ENCODE peak calls at places on chromosome 1, in nine cellular contexts. Y is ascending aorta; R is coronary artery; F is OCI-LY7; C is adrenal gland; M is tibial nerve; X is hepatocyte; L is effector memory CD4-positive, alpha-beta T cell; T is kidney. V is an unnamed sample.

GRCh38 chr1:214650664-214651063 is 47.7 kb downstream of the CENPF start:
- DNase-seq in Y (no peak), R (no peak), F (no peak), C (no peak), M (no peak), X (no peak), L (no peak), T (no peak), V (no peak)

GRCh38 chr1:243525085-243525487 is 269.2 kb downstream of the SDCCAG8 start:
- DNase-seq in Y (no peak), R (no peak), F (no peak), C (no peak), M (no peak), X (no peak), L (no peak), T (no peak), V (no peak)

GRCh38 chr1:164559342-164560070 is 522 bp downstream of the PBX1 start:
- DNase-seq in Y (no peak), R (peak), F (no peak), C (peak), M (no peak), X (peak), L (no peak), T (peak), V (no peak)

GRCh38 chr1:7566417-7567375 is 204.4 kb upstream of the VAMP3 start:
- DNase-seq in Y (no peak), R (no peak), F (no peak), C (no peak), M (no peak), X (no peak), L (no peak), T (peak), V (peak)

GRCh38 chr1:87956072-87956471 is 627.4 kb downstream of the LMO4 start:
- DNase-seq in Y (peak), R (peak), F (no peak), C (no peak), M (no peak), X (peak), L (no peak), T (no peak), V (peak)

GRCh38 chr1:232594018-232594502 is 35.9 kb downstream of the SIPA1L2 start:
- DNase-seq in Y (no peak), R (no peak), F (no peak), C (no peak), M (no peak), X (peak), L (no peak), T (no peak), V (no peak)

GRCh38 chr1:183769956-183770815 is 34.7 kb upstream of the RGL1 start:
- DNase-seq in Y (no peak), R (no peak), F (peak), C (no peak), M (no peak), X (no peak), L (no peak), T (no peak), V (no peak)

GRCh38 chr1:243939167-243939848 is 89.3 kb upstream of the AKT3 start:
- DNase-seq in Y (no peak), R (no peak), F (no peak), C (no peak), M (no peak), X (no peak), L (no peak), T (no peak), V (no peak)

GRCh38 chr1:216742625-216743024 is 19.4 kb upstream of the ESRRG start:
- DNase-seq in Y (no peak), R (no peak), F (no peak), C (no peak), M (no peak), X (no peak), L (no peak), T (no peak), V (no peak)

GRCh38 chr1:228918335-228918734 is 183.1 kb downstream of the RHOU start:
- DNase-seq in Y (no peak), R (no peak), F (no peak), C (no peak), M (no peak), X (no peak), L (no peak), T (no peak), V (no peak)

DNA sequence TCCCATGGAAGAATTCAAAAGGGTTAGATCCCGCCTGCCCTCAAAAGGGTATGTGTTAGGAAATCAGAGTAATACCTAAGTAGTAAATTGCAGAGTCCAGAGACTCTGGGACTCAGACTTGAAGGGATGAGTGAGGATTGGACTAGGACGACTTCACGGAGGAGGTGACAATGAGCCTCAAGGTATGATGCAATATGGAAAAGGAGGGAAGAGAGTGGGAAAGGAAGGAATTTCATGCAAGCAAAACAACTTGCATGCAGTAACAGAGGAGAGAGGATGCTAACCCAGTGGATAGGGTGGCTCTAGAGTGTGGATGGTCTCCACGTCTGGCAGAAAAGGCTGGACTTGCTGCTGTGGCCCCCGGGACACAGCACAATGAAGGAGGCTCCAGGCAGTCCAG is 4.8 kb downstream of the CAPN2 start:
- DNase-seq in Y (no peak), R (no peak), F (no peak), C (no peak), M (no peak), X (peak), L (no peak), T (no peak), V (no peak)
- H3K27ac ChIP-seq in Y (no peak), R (no peak), F (no peak), C (no peak), M (no peak), X (no peak), L (peak), T (peak), V (peak)

GRCh38 chr1:94300731-94301130 is 63.3 kb upstream of the ARHGAP29 start:
- DNase-seq in Y (no peak), R (no peak), F (no peak), C (no peak), M (no peak), X (no peak), L (no peak), T (no peak), V (no peak)

GRCh38 chr1:94296018-94296417 is 58.6 kb upstream of the ARHGAP29 start:
- DNase-seq in Y (no peak), R (no peak), F (no peak), C (peak), M (no peak), X (no peak), L (no peak), T (no peak), V (no peak)

GRCh38 chr1:94299627-94300552 is 62.5 kb upstream of the ARHGAP29 start:
- DNase-seq in Y (no peak), R (no peak), F (no peak), C (no peak), M (no peak), X (peak), L (no peak), T (no peak), V (no peak)

GRCh38 chr1:94301186-94301585 is 63.8 kb upstream of the ARHGAP29 start:
- DNase-seq in Y (no peak), R (no peak), F (no peak), C (no peak), M (no peak), X (no peak), L (no peak), T (no peak), V (no peak)

DNA sequence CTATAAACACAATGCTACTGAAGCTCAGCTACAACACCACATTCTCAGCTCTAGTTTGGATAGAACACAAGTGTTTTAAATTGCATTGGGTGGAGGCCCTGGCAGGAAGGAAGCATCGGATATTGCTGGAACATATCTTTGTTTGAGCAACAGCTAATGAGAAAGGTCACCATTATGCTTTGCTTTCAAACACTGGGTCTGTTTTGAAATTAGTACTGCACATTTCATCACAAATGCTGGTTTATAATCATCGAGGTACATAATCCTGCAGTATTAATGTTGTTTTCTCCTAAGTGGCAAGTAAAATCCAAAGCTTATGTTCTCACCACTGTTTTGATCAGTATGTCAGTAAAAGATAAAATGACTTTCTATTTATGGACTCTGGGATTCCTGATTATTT is 61.5 kb upstream of the ARHGAP29 start:
- DNase-seq in Y (no peak), R (no peak), F (no peak), C (peak), M (no peak), X (no peak), L (no peak), T (no peak), V (no peak)
- H3K27ac ChIP-seq in Y (no peak), R (no peak), F (no peak), C (no peak), M (peak), X (no peak), L (no peak), T (no peak), V (peak)

GRCh38 chr1:33501309-33501708 is 28.9 kb downstream of the ZSCAN20 start:
- DNase-seq in Y (no peak), R (no peak), F (peak), C (no peak), M (no peak), X (no peak), L (no peak), T (no peak), V (no peak)
- H3K27ac ChIP-seq in Y (no peak), R (no peak), F (no peak), C (no peak), M (no peak), X (no peak), L (no peak), T (no peak), V (no peak)

GRCh38 chr1:223017291-223017690 is 125.8 kb downstream of the TLR5 start:
- DNase-seq in Y (no peak), R (no peak), F (no peak), C (peak), M (no peak), X (no peak), L (no peak), T (no peak), V (no peak)
- H3K27ac ChIP-seq in Y (no peak), R (no peak), F (no peak), C (no peak), M (no peak), X (no peak), L (no peak), T (no peak), V (no peak)

DNA sequence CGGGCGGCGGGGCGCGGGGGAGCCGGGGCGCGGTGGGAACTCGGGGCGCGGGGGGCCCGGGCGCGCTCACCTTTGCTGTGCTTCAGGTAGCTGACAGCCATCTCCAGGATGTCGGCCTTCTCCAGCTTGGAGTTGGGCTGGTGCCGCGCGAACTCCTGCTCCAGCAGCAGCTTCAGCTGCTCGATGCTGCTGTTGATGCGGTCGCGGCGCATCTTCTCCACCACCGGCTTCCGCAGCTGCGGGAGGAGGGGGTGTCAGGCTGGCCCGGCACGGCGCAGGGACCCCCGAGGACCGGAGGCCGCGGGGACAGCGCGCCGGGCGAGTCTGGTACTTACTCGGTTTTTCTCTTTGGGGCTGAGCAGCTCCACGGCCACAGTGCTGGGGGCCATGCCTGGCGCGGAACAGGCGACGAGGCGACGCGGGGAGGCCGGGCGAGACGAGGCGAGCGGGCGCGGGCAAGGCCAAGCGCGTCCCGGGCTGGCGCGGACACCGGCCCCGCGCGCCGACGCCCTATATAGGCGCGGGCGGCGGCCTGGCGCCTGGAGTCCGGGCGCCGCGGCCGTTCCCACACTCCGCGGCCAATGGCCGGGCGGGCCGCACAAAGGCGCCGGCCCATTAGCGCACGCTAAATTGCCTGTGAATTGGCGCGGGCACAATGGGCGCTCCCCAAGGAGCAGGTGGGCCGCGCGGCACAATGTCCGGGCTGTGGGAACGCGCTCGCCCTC is at the start of gene HES5:
- DNase-seq in Y (no peak), R (no peak), F (no peak), C (no peak), M (no peak), X (no peak), L (no peak), T (no peak), V (no peak)
- H3K27ac ChIP-seq in Y (peak), R (peak), F (no peak), C (no peak), M (no peak), X (no peak), L (peak), T (no peak), V (peak)

V was measured in RWPE2.